ENCODE peak calls at places on chromosomes 16 and 17, in seven cellular contexts. I is testis, R is stomach, K is A549, S is erythroblast, M is right lobe of liver, X is body of pancreas. Y is an unnamed sample.

GRCh38 chr17:32136856-32137255 is 5.4 kb upstream of the RHOT1 start:
- DNase-seq in S (peak; percentile 92), M (no peak), R (no peak), I (peak; percentile 81), K (no peak), X (no peak), Y (no peak)

GRCh38 chr17:40344321-40345160 is 20.0 kb downstream of the GJD3 start:
- DNase-seq in M (no peak), R (no peak), I (no peak), S (no peak), K (no peak), X (no peak), Y (no peak)

GRCh38 chr17:62821213-62822079 is 13.3 kb upstream of the MARCHF10 start:
- DNase-seq in X (no peak), M (no peak), R (no peak), S (no peak), I (peak; percentile 56), K (no peak), Y (no peak)

GRCh38 chr16:19005561-19006445 is 22.1 kb downstream of the TMC7 start:
- DNase-seq in S (no peak), K (peak; percentile 76), R (peak; percentile 39), X (peak; percentile 8), M (no peak), I (no peak), Y (peak; percentile 91)

GRCh38 chr16:15777533-15778203 is 79.2 kb downstream of the MYH11 start:
- DNase-seq in K (peak; percentile 79), R (no peak), M (no peak), I (peak; percentile 58), X (peak; percentile 20), S (peak; percentile 44), Y (no peak)

GRCh38 chr17:61568219-61569072 is 22.6 kb downstream of the NACA2 start:
- DNase-seq in R (no peak), X (no peak), S (no peak), M (no peak), I (no peak), K (peak; percentile 97), Y (no peak)

GRCh38 chr16:81542609-81543570 is 98.3 kb downstream of the CMIP start:
- DNase-seq in I (no peak), X (no peak), M (no peak), R (no peak), S (no peak), K (no peak), Y (no peak)

GRCh38 chr17:19359151-19359550 is 3.4 kb downstream of the B9D1 start:
- DNase-seq in M (no peak), S (no peak), I (no peak), K (no peak), R (no peak), X (no peak), Y (no peak)

GRCh38 chr17:73571524-73572130 is 72.6 kb downstream of the SDK2 start:
- DNase-seq in K (no peak), R (no peak), X (no peak), S (no peak), M (no peak), I (no peak), Y (no peak)

GRCh38 chr17:79810138-79811027 is 13.5 kb upstream of the CBX8 start:
- DNase-seq in I (peak; percentile 89), X (peak; percentile 64), K (peak; percentile 90), M (peak; percentile 85), R (peak; percentile 84), S (peak; percentile 85), Y (peak; percentile 91)

GRCh38 chr16:67486805-67487204 is 3.5 kb upstream of the AGRP start:
- DNase-seq in S (no peak), X (no peak), K (no peak), I (no peak), M (no peak), R (no peak), Y (no peak)

GRCh38 chr17:67433248-67433924 is 56.3 kb downstream of the PITPNC1 start:
- DNase-seq in K (no peak), X (no peak), R (no peak), I (no peak), S (no peak), M (no peak), Y (no peak)

GRCh38 chr17:70006159-70006558 is 68.9 kb upstream of the KCNJ16 start:
- DNase-seq in M (no peak), X (no peak), S (no peak), I (no peak), R (no peak), K (no peak), Y (no peak)

GRCh38 chr16:23079683-23080221 is 69.5 kb downstream of the USP31 start:
- DNase-seq in R (no peak), S (no peak), K (peak; percentile 82), I (peak; percentile 40), M (no peak), X (no peak), Y (no peak)

GRCh38 chr16:89973235-89973634 is 24.7 kb downstream of the DEF8 start:
- DNase-seq in K (no peak), M (no peak), S (no peak), X (no peak), I (no peak), R (no peak), Y (no peak)

GRCh38 chr16:67872631-67873434 is at the start of gene EDC4:
- DNase-seq in I (peak; percentile 81), S (peak; percentile 89), K (peak; percentile 83), M (peak; percentile 91), R (peak; percentile 85), X (peak; percentile 84), Y (peak; percentile 68)

GRCh38 chr16:19746561-19746960 is 28.5 kb downstream of the IQCK start:
- DNase-seq in S (no peak), K (no peak), X (no peak), R (no peak), I (no peak), M (no peak), Y (no peak)

GRCh38 chr17:39208136-39208535 is 8.1 kb downstream of the RPL19 start:
- DNase-seq in R (no peak), X (no peak), I (no peak), K (no peak), M (no peak), S (no peak), Y (no peak)

GRCh38 chr17:2050871-2051387 is 4.0 kb upstream of the HIC1 start:
- DNase-seq in M (no peak), R (peak; percentile 52), S (peak; percentile 39), K (peak; percentile 58), X (no peak), I (no peak), Y (no peak)

GRCh38 chr17:32519769-32520701 is 33.2 kb downstream of the CDK5R1 start:
- DNase-seq in S (no peak), I (no peak), M (no peak), X (no peak), K (no peak), R (peak; percentile 30), Y (no peak)

GRCh38 chr16:2159052-2159838 is 3.7 kb downstream of the TRAF7 start:
- DNase-seq in M (peak; percentile 90), R (peak; percentile 82), S (no peak), X (no peak), K (peak; percentile 57), I (peak; percentile 52), Y (no peak)

GRCh38 chr16:49835116-49835880 is 20.6 kb downstream of the ZNF423 start:
- DNase-seq in M (no peak), X (no peak), K (no peak), S (no peak), I (no peak), R (no peak), Y (no peak)

GRCh38 chr17:72682597-72682996 is 409.9 kb downstream of the SLC39A11 start:
- DNase-seq in M (no peak), X (no peak), I (no peak), S (no peak), K (peak; percentile 82), R (no peak), Y (no peak)

GRCh38 chr17:39529455-39529854 is 68.2 kb downstream of the CDK12 start:
- DNase-seq in K (no peak), S (peak; percentile 69), I (no peak), M (no peak), X (no peak), R (no peak), Y (no peak)

GRCh38 chr17:32806646-32807045 is 70.3 kb downstream of the MYO1D start:
- DNase-seq in X (no peak), S (no peak), M (no peak), I (no peak), K (peak; percentile 45), R (no peak), Y (no peak)

GRCh38 chr17:49545811-49546545 is 29.7 kb upstream of the NXPH3 start:
- DNase-seq in K (no peak), R (no peak), S (no peak), M (no peak), X (no peak), I (no peak), Y (no peak)

GRCh38 chr17:59696682-59697277 is 10.4 kb downstream of the PTRH2 start:
- DNase-seq in S (no peak), K (no peak), X (no peak), M (no peak), R (no peak), I (no peak), Y (no peak)
- TF ChIP-seq POLR2A in S (no peak), K (no peak), X (no peak), M (no peak), R (no peak), I (no peak), Y (no peak)

DNA sequence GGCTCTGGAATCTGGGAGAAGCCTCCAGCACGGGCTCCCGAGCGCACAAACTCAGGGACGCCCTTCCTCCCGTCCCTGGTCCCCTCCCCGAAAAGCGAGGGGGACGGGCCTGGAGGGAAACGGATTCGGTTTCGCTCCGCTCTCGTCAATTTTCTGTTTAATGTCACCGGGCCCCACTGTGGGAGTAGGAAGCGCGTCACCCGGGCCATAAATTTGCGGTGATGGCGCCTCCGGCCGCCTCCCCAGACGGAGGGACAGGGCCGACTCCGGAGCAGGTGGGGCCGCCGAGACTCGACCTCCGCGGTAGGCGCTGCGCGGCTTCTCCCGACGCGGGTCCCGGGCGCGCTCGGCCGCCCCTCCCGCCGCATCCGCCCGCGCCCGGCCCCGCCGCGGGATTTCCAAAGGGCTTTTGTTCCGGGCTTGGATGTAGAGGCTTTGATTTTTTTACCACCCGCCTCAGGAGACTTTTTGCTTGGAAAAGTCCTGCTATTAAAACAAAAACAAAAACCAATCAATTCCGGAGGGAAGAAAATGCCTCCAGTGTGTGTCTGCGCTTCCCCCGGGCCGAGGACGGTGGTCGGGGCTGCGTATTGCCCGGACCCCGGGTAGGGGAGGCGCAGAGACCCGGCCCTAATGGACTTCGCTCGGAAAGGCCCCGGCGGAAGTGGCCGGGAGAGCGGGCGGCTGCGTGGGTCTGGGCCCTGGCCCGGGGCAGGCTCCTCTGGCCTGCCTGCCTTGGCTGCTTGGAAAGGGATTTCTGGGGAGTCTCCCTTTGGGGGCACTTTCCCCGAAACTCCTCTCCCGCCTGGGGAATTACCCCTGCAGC is 7.8 kb upstream of the BAHCC1 start:
- DNase-seq in I (no peak), X (peak; percentile 64), M (no peak), S (no peak), R (peak; percentile 53), K (no peak), Y (no peak)
- TF ChIP-seq POLR2A in I (no peak), X (peak; percentile 69), M (peak; percentile 60), S (no peak), R (no peak), K (peak; percentile 25), Y (peak; percentile 9)

GRCh38 chr16:30070490-30070889 is 4.9 kb downstream of the ALDOA start:
- DNase-seq in I (no peak), M (no peak), R (no peak), S (no peak), X (no peak), K (no peak), Y (no peak)
- TF ChIP-seq POLR2A in I (no peak), M (no peak), R (no peak), S (no peak), X (no peak), K (no peak), Y (no peak)

GRCh38 chr17:4365103-4365627 is 1.3 kb downstream of the UBE2G1 start:
- DNase-seq in K (peak; percentile 97), X (peak; percentile 94), M (peak; percentile 96), S (peak; percentile 91), R (peak; percentile 90), I (peak; percentile 95), Y (peak; percentile 88)
- TF ChIP-seq POLR2A in K (peak; percentile 54), X (peak; percentile 52), M (peak; percentile 78), S (peak; percentile 45), R (no peak), I (no peak), Y (peak; percentile 14)

Y was measured in H54.